ENCODE peak calls at places on chromosomes 5 and 9, in seven cellular contexts. One of them, this sample, is unnamed.

GRCh38 chr9:92600742-92601261 is 65.0 kb upstream of the ECM2 start:
- DNase-seq in mammary epithelial cell: no peak
- DNase-seq in IMR-90: peak
- DNase-seq in A549: no peak
- DNase-seq in heart right ventricle: no peak
- DNase-seq in transverse colon: no peak
- DNase-seq in left ventricle myocardium inferior: no peak
- DNase-seq in this sample: no peak

GRCh38 chr9:36154213-36154952 is 14.8 kb upstream of the CCIN start:
- DNase-seq in IMR-90: peak
- DNase-seq in transverse colon: no peak
- DNase-seq in A549: peak
- DNase-seq in heart right ventricle: peak
- DNase-seq in mammary epithelial cell: no peak
- DNase-seq in left ventricle myocardium inferior: no peak
- DNase-seq in this sample: no peak

GRCh38 chr5:146071171-146071570 is 34.2 kb downstream of the PLAC8L1 start:
- DNase-seq in A549: no peak
- DNase-seq in IMR-90: no peak
- DNase-seq in transverse colon: no peak
- DNase-seq in heart right ventricle: no peak
- DNase-seq in left ventricle myocardium inferior: no peak
- DNase-seq in mammary epithelial cell: no peak
- DNase-seq in this sample: no peak

GRCh38 chr9:135674977-135675376 is 11.9 kb downstream of the LCN9 start:
- DNase-seq in heart right ventricle: no peak
- DNase-seq in IMR-90: no peak
- DNase-seq in A549: no peak
- DNase-seq in left ventricle myocardium inferior: no peak
- DNase-seq in transverse colon: no peak
- DNase-seq in mammary epithelial cell: no peak
- DNase-seq in this sample: no peak

GRCh38 chr9:93082841-93083411 is 13.1 kb upstream of the CARD19 start:
- DNase-seq in heart right ventricle: no peak
- DNase-seq in transverse colon: no peak
- DNase-seq in left ventricle myocardium inferior: no peak
- DNase-seq in IMR-90: no peak
- DNase-seq in mammary epithelial cell: no peak
- DNase-seq in A549: no peak
- DNase-seq in this sample: peak

GRCh38 chr9:117936185-117936758 is 232.1 kb downstream of the TLR4 start:
- DNase-seq in mammary epithelial cell: no peak
- DNase-seq in heart right ventricle: no peak
- DNase-seq in left ventricle myocardium inferior: no peak
- DNase-seq in A549: no peak
- DNase-seq in IMR-90: no peak
- DNase-seq in transverse colon: no peak
- DNase-seq in this sample: no peak

GRCh38 chr5:74947961-74948613 is 81.9 kb upstream of the FAM169A start:
- DNase-seq in A549: no peak
- DNase-seq in transverse colon: no peak
- DNase-seq in left ventricle myocardium inferior: no peak
- DNase-seq in IMR-90: peak
- DNase-seq in heart right ventricle: no peak
- DNase-seq in mammary epithelial cell: no peak
- DNase-seq in this sample: no peak

GRCh38 chr5:17213938-17214337 is 3.5 kb upstream of the BASP1 start:
- DNase-seq in mammary epithelial cell: no peak
- DNase-seq in A549: no peak
- DNase-seq in heart right ventricle: no peak
- DNase-seq in left ventricle myocardium inferior: no peak
- DNase-seq in IMR-90: no peak
- DNase-seq in transverse colon: no peak
- DNase-seq in this sample: no peak

GRCh38 chr5:446864-447263 is 3.9 kb downstream of the EXOC3 start:
- DNase-seq in left ventricle myocardium inferior: no peak
- DNase-seq in IMR-90: peak
- DNase-seq in A549: peak
- DNase-seq in mammary epithelial cell: peak
- DNase-seq in transverse colon: peak
- DNase-seq in heart right ventricle: no peak
- DNase-seq in this sample: no peak

GRCh38 chr9:131584858-131585257 is 39.5 kb downstream of the PRRT1B start:
- DNase-seq in transverse colon: no peak
- DNase-seq in A549: no peak
- DNase-seq in mammary epithelial cell: no peak
- DNase-seq in left ventricle myocardium inferior: no peak
- DNase-seq in IMR-90: no peak
- DNase-seq in heart right ventricle: no peak
- DNase-seq in this sample: no peak

GRCh38 chr5:2029206-2029605 is 146.5 kb upstream of the IRX4 start:
- DNase-seq in A549: no peak
- DNase-seq in heart right ventricle: no peak
- DNase-seq in transverse colon: no peak
- DNase-seq in left ventricle myocardium inferior: no peak
- DNase-seq in mammary epithelial cell: peak
- DNase-seq in IMR-90: no peak
- DNase-seq in this sample: no peak

GRCh38 chr5:77232959-77233358 is 22.5 kb downstream of the PDE8B start:
- DNase-seq in IMR-90: no peak
- DNase-seq in transverse colon: no peak
- DNase-seq in A549: no peak
- DNase-seq in heart right ventricle: no peak
- DNase-seq in mammary epithelial cell: no peak
- DNase-seq in left ventricle myocardium inferior: no peak
- DNase-seq in this sample: no peak

GRCh38 chr5:172007153-172007794 is 836 bp upstream of the FBXW11 start:
- DNase-seq in IMR-90: peak
- DNase-seq in A549: no peak
- DNase-seq in mammary epithelial cell: no peak
- DNase-seq in heart right ventricle: no peak
- DNase-seq in transverse colon: no peak
- DNase-seq in left ventricle myocardium inferior: no peak
- DNase-seq in this sample: no peak

GRCh38 chr5:151058891-151059611 is 21.8 kb downstream of the TNIP1 start:
- DNase-seq in left ventricle myocardium inferior: no peak
- DNase-seq in transverse colon: no peak
- DNase-seq in mammary epithelial cell: no peak
- DNase-seq in heart right ventricle: no peak
- DNase-seq in A549: no peak
- DNase-seq in IMR-90: no peak
- DNase-seq in this sample: no peak

GRCh38 chr5:61277190-61277589 is 54.9 kb upstream of the ZSWIM6 start:
- DNase-seq in transverse colon: no peak
- DNase-seq in A549: peak
- DNase-seq in IMR-90: peak
- DNase-seq in left ventricle myocardium inferior: no peak
- DNase-seq in heart right ventricle: peak
- DNase-seq in mammary epithelial cell: no peak
- DNase-seq in this sample: no peak

GRCh38 chr5:134526483-134527155 is 1.1 kb downstream of the JADE2 start:
- DNase-seq in A549: no peak
- DNase-seq in mammary epithelial cell: no peak
- DNase-seq in transverse colon: peak
- DNase-seq in left ventricle myocardium inferior: peak
- DNase-seq in heart right ventricle: peak
- DNase-seq in IMR-90: no peak
- DNase-seq in this sample: peak

DNA sequence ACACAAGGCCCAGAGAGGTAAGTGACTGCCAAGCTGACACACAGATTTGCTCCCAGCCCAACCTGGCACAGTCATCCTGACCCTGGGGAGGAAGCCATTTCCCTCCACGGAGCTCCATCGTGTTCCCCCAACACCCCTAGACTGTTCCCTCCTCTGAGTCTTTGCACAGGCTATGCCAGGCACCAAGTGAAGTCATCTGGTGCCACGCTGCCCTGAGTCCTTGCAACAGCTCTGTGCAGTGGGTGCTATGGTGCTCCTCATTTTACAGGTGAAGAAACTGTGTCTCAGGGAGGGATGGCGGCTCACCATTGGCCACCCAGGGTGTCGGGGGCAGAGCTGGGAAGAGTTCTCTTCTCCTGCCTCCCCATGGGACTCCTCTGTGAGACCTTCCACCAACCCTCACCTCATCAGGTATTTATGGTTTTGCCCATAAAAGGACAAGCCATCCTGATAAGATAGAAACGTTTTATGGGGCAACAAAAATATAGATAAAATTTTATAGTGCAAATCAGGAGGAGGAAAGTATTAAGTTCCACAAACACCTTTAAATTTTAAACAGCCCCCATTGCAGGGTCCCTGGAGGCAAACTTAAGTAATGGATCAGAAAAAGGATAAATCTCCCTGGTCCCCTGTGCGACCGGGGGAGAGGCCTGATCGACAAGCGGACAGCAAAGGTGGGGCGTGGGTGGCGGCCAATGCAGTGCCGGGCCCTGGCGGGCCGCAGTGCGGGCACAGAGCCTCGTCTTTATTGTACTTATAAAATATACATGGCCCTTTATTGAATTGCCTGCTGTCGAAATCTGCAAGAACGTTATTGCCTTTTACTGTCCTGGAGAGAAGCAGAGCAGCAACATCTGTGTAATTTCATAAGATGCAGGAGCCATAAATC is 50.2 kb upstream of the ZBTB43 start:
- DNase-seq in A549: no peak
- DNase-seq in transverse colon: peak
- DNase-seq in left ventricle myocardium inferior: no peak
- DNase-seq in IMR-90: no peak
- DNase-seq in heart right ventricle: no peak
- DNase-seq in mammary epithelial cell: no peak
- DNase-seq in this sample: no peak
- H3K27ac ChIP-seq in A549: no peak
- H3K27ac ChIP-seq in transverse colon: no peak
- H3K27ac ChIP-seq in left ventricle myocardium inferior: no peak
- H3K27ac ChIP-seq in IMR-90: no peak
- H3K27ac ChIP-seq in heart right ventricle: no peak
- H3K27ac ChIP-seq in mammary epithelial cell: no peak
- H3K27ac ChIP-seq in this sample: no peak

GRCh38 chr9:108634164-108634563 is 221.6 kb downstream of the ACTL7B start:
- DNase-seq in transverse colon: peak
- DNase-seq in mammary epithelial cell: peak
- DNase-seq in IMR-90: no peak
- DNase-seq in left ventricle myocardium inferior: no peak
- DNase-seq in A549: peak
- DNase-seq in heart right ventricle: no peak
- DNase-seq in this sample: no peak
- H3K27ac ChIP-seq in transverse colon: no peak
- H3K27ac ChIP-seq in mammary epithelial cell: peak
- H3K27ac ChIP-seq in IMR-90: no peak
- H3K27ac ChIP-seq in left ventricle myocardium inferior: no peak
- H3K27ac ChIP-seq in A549: no peak
- H3K27ac ChIP-seq in heart right ventricle: no peak
- H3K27ac ChIP-seq in this sample: no peak

DNA sequence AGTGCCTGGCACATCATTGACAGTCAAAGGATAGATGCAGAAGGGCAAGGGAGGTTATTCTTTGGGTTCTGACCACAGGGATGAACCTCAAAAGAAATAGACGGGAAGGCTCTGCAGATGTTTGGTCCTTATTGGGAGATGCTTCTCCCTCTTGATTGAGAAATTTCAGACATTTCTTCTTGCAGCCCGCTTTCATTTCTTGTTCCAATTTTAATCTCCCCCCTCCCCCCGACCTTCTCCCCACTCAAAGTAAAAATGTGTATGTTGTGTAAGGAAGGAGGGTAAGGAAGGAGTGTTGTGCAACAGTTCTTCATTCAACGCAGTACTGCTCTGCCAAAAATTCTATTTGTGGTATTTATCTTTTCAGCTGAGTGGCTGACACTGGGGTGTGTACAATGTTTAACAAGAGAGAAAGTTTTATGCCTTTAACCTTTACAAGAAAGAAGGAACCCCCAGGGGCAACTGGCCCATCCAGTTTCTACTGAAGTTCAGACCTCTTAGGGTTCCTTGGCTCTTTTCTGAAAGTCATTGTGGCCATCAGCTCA is 46.3 kb upstream of the TNFSF15 start:
- DNase-seq in transverse colon: no peak
- DNase-seq in IMR-90: peak
- DNase-seq in heart right ventricle: no peak
- DNase-seq in mammary epithelial cell: peak
- DNase-seq in A549: no peak
- DNase-seq in left ventricle myocardium inferior: no peak
- DNase-seq in this sample: no peak
- H3K27ac ChIP-seq in transverse colon: no peak
- H3K27ac ChIP-seq in IMR-90: peak
- H3K27ac ChIP-seq in heart right ventricle: no peak
- H3K27ac ChIP-seq in mammary epithelial cell: no peak
- H3K27ac ChIP-seq in A549: no peak
- H3K27ac ChIP-seq in left ventricle myocardium inferior: no peak
- H3K27ac ChIP-seq in this sample: no peak

GRCh38 chr9:22045423-22045822 is 36.3 kb upstream of the CDKN2B start:
- DNase-seq in heart right ventricle: no peak
- DNase-seq in left ventricle myocardium inferior: no peak
- DNase-seq in mammary epithelial cell: no peak
- DNase-seq in transverse colon: no peak
- DNase-seq in A549: no peak
- DNase-seq in IMR-90: no peak
- DNase-seq in this sample: no peak
- H3K27ac ChIP-seq in heart right ventricle: no peak
- H3K27ac ChIP-seq in left ventricle myocardium inferior: no peak
- H3K27ac ChIP-seq in mammary epithelial cell: no peak
- H3K27ac ChIP-seq in transverse colon: no peak
- H3K27ac ChIP-seq in A549: no peak
- H3K27ac ChIP-seq in IMR-90: no peak
- H3K27ac ChIP-seq in this sample: no peak

GRCh38 chr9:133236291-133237071 is 27.4 kb upstream of the OBP2B start:
- DNase-seq in IMR-90: no peak
- DNase-seq in heart right ventricle: no peak
- DNase-seq in transverse colon: no peak
- DNase-seq in A549: no peak
- DNase-seq in mammary epithelial cell: no peak
- DNase-seq in left ventricle myocardium inferior: no peak
- DNase-seq in this sample: no peak
- H3K27ac ChIP-seq in IMR-90: no peak
- H3K27ac ChIP-seq in heart right ventricle: peak
- H3K27ac ChIP-seq in transverse colon: peak
- H3K27ac ChIP-seq in A549: no peak
- H3K27ac ChIP-seq in mammary epithelial cell: no peak
- H3K27ac ChIP-seq in left ventricle myocardium inferior: peak
- H3K27ac ChIP-seq in this sample: peak

DNA sequence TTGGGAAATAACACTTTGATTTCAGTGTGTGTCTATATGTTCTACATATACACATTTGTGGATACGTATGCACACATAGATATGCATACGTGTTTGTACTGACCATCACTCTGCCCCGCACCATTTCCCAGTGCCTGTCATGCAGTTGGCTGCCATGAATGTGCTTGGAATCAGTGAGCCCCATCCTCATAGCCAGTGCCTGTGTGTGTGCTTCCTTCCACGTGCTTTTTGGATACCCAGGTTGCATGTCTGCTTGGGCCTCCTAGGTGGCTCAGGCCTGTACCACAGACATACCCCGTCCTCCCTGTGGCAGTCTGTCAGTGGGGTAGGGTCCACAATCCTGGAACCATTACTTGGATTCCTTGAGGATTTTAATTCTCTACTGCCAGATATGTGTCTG is 243.6 kb downstream of the FANCC start:
- DNase-seq in IMR-90: no peak
- DNase-seq in mammary epithelial cell: no peak
- DNase-seq in left ventricle myocardium inferior: no peak
- DNase-seq in transverse colon: no peak
- DNase-seq in A549: no peak
- DNase-seq in heart right ventricle: no peak
- DNase-seq in this sample: no peak
- H3K27ac ChIP-seq in IMR-90: no peak
- H3K27ac ChIP-seq in mammary epithelial cell: no peak
- H3K27ac ChIP-seq in left ventricle myocardium inferior: peak
- H3K27ac ChIP-seq in transverse colon: peak
- H3K27ac ChIP-seq in A549: no peak
- H3K27ac ChIP-seq in heart right ventricle: no peak
- H3K27ac ChIP-seq in this sample: peak

GRCh38 chr9:13957089-13957488 is 356.9 kb downstream of the NFIB start:
- DNase-seq in IMR-90: no peak
- DNase-seq in mammary epithelial cell: no peak
- DNase-seq in transverse colon: no peak
- DNase-seq in heart right ventricle: no peak
- DNase-seq in left ventricle myocardium inferior: no peak
- DNase-seq in A549: no peak
- DNase-seq in this sample: no peak
- H3K27ac ChIP-seq in IMR-90: no peak
- H3K27ac ChIP-seq in mammary epithelial cell: no peak
- H3K27ac ChIP-seq in transverse colon: no peak
- H3K27ac ChIP-seq in heart right ventricle: no peak
- H3K27ac ChIP-seq in left ventricle myocardium inferior: no peak
- H3K27ac ChIP-seq in A549: no peak
- H3K27ac ChIP-seq in this sample: no peak